ENCODE peak calls at places on chromosomes 3 and 15, in eight cellular contexts. One of them, this sample, is unnamed.

GRCh38 chr3:155617346-155617745 is 127.5 kb downstream of the PLCH1 start:
- DNase-seq in cardiac septum: no peak
- DNase-seq in NCI-H1417: no peak
- DNase-seq in G401: no peak
- DNase-seq in amniotic stem cell: no peak
- DNase-seq in AG08396: no peak
- DNase-seq in CD8-positive, alpha-beta T cell: no peak
- DNase-seq in NCI-H524: no peak
- DNase-seq in this sample: no peak

GRCh38 chr3:66800941-66801545 is 197.1 kb upstream of the KBTBD8 start:
- DNase-seq in cardiac septum: no peak
- DNase-seq in amniotic stem cell: no peak
- DNase-seq in AG08396: no peak
- DNase-seq in G401: no peak
- DNase-seq in NCI-H1417: no peak
- DNase-seq in NCI-H524: no peak
- DNase-seq in CD8-positive, alpha-beta T cell: no peak
- DNase-seq in this sample: no peak

GRCh38 chr3:65521032-65521431 is 517.7 kb downstream of the MAGI1 start:
- DNase-seq in NCI-H524: no peak
- DNase-seq in CD8-positive, alpha-beta T cell: no peak
- DNase-seq in G401: no peak
- DNase-seq in cardiac septum: no peak
- DNase-seq in NCI-H1417: no peak
- DNase-seq in AG08396: no peak
- DNase-seq in amniotic stem cell: no peak
- DNase-seq in this sample: no peak

GRCh38 chr3:195009607-195010006 is 261.4 kb downstream of the XXYLT1 start:
- DNase-seq in NCI-H524: no peak
- DNase-seq in CD8-positive, alpha-beta T cell: no peak
- DNase-seq in AG08396: no peak
- DNase-seq in amniotic stem cell: no peak
- DNase-seq in cardiac septum: peak
- DNase-seq in NCI-H1417: no peak
- DNase-seq in G401: no peak
- DNase-seq in this sample: peak

GRCh38 chr15:70035051-70035718 is 62.5 kb downstream of the TLE3 start:
- DNase-seq in AG08396: no peak
- DNase-seq in amniotic stem cell: no peak
- DNase-seq in NCI-H524: no peak
- DNase-seq in G401: no peak
- DNase-seq in cardiac septum: peak
- DNase-seq in NCI-H1417: no peak
- DNase-seq in CD8-positive, alpha-beta T cell: no peak
- DNase-seq in this sample: peak

GRCh38 chr3:13098192-13098591 is 25.0 kb upstream of the IQSEC1 start:
- DNase-seq in CD8-positive, alpha-beta T cell: no peak
- DNase-seq in amniotic stem cell: no peak
- DNase-seq in NCI-H524: no peak
- DNase-seq in AG08396: no peak
- DNase-seq in NCI-H1417: no peak
- DNase-seq in cardiac septum: no peak
- DNase-seq in G401: no peak
- DNase-seq in this sample: no peak

GRCh38 chr3:155598671-155599070 is 146.2 kb downstream of the PLCH1 start:
- DNase-seq in NCI-H524: no peak
- DNase-seq in AG08396: no peak
- DNase-seq in amniotic stem cell: no peak
- DNase-seq in cardiac septum: no peak
- DNase-seq in CD8-positive, alpha-beta T cell: no peak
- DNase-seq in G401: no peak
- DNase-seq in NCI-H1417: no peak
- DNase-seq in this sample: no peak

GRCh38 chr3:24086597-24087369 is 141.7 kb downstream of the NR1D2 start:
- DNase-seq in amniotic stem cell: no peak
- DNase-seq in NCI-H524: peak
- DNase-seq in AG08396: no peak
- DNase-seq in CD8-positive, alpha-beta T cell: no peak
- DNase-seq in cardiac septum: no peak
- DNase-seq in G401: no peak
- DNase-seq in NCI-H1417: peak
- DNase-seq in this sample: no peak

GRCh38 chr15:74212494-74212893 is 9.9 kb upstream of the STRA6 start:
- DNase-seq in cardiac septum: no peak
- DNase-seq in amniotic stem cell: no peak
- DNase-seq in NCI-H1417: no peak
- DNase-seq in NCI-H524: no peak
- DNase-seq in G401: no peak
- DNase-seq in CD8-positive, alpha-beta T cell: no peak
- DNase-seq in AG08396: no peak
- DNase-seq in this sample: no peak

GRCh38 chr3:111734652-111735051 is 124.4 kb upstream of the PHLDB2 start:
- DNase-seq in NCI-H524: no peak
- DNase-seq in AG08396: no peak
- DNase-seq in NCI-H1417: no peak
- DNase-seq in cardiac septum: no peak
- DNase-seq in G401: no peak
- DNase-seq in amniotic stem cell: no peak
- DNase-seq in CD8-positive, alpha-beta T cell: no peak
- DNase-seq in this sample: no peak

GRCh38 chr15:67897646-67898045 is 57.8 kb upstream of the RNU6-1 start:
- DNase-seq in amniotic stem cell: no peak
- DNase-seq in CD8-positive, alpha-beta T cell: no peak
- DNase-seq in cardiac septum: no peak
- DNase-seq in G401: no peak
- DNase-seq in NCI-H1417: no peak
- DNase-seq in AG08396: no peak
- DNase-seq in NCI-H524: no peak
- DNase-seq in this sample: no peak

GRCh38 chr3:25567390-25567789 is 97.3 kb downstream of the TOP2B start:
- DNase-seq in AG08396: no peak
- DNase-seq in CD8-positive, alpha-beta T cell: no peak
- DNase-seq in G401: no peak
- DNase-seq in amniotic stem cell: no peak
- DNase-seq in NCI-H524: no peak
- DNase-seq in NCI-H1417: no peak
- DNase-seq in cardiac septum: no peak
- DNase-seq in this sample: no peak

GRCh38 chr3:74523811-74524210 is 90.6 kb downstream of the CNTN3 start:
- DNase-seq in G401: no peak
- DNase-seq in AG08396: no peak
- DNase-seq in amniotic stem cell: no peak
- DNase-seq in NCI-H1417: no peak
- DNase-seq in CD8-positive, alpha-beta T cell: no peak
- DNase-seq in NCI-H524: no peak
- DNase-seq in cardiac septum: no peak
- DNase-seq in this sample: no peak

GRCh38 chr3:148173836-148174235 is 523.9 kb upstream of the AGTR1 start:
- DNase-seq in G401: no peak
- DNase-seq in AG08396: no peak
- DNase-seq in amniotic stem cell: no peak
- DNase-seq in cardiac septum: no peak
- DNase-seq in NCI-H524: no peak
- DNase-seq in NCI-H1417: no peak
- DNase-seq in CD8-positive, alpha-beta T cell: no peak
- DNase-seq in this sample: no peak

GRCh38 chr3:132174500-132174899 is 139.7 kb upstream of the CPNE4 start:
- DNase-seq in CD8-positive, alpha-beta T cell: no peak
- DNase-seq in G401: no peak
- DNase-seq in NCI-H524: no peak
- DNase-seq in amniotic stem cell: no peak
- DNase-seq in cardiac septum: no peak
- DNase-seq in AG08396: no peak
- DNase-seq in NCI-H1417: no peak
- DNase-seq in this sample: no peak

GRCh38 chr3:102037209-102037608 is 187.9 kb downstream of the NFKBIZ start:
- DNase-seq in NCI-H1417: no peak
- DNase-seq in CD8-positive, alpha-beta T cell: no peak
- DNase-seq in G401: no peak
- DNase-seq in NCI-H524: no peak
- DNase-seq in AG08396: no peak
- DNase-seq in cardiac septum: no peak
- DNase-seq in amniotic stem cell: no peak
- DNase-seq in this sample: no peak

GRCh38 chr15:36785396-36785795 is 206.0 kb downstream of the CDIN1 start:
- DNase-seq in CD8-positive, alpha-beta T cell: no peak
- DNase-seq in amniotic stem cell: no peak
- DNase-seq in NCI-H1417: no peak
- DNase-seq in NCI-H524: no peak
- DNase-seq in G401: no peak
- DNase-seq in AG08396: no peak
- DNase-seq in cardiac septum: no peak
- DNase-seq in this sample: no peak

GRCh38 chr3:32399030-32399620 is 7.5 kb downstream of the CMTM7 start:
- DNase-seq in NCI-H1417: peak
- DNase-seq in amniotic stem cell: peak
- DNase-seq in AG08396: peak
- DNase-seq in NCI-H524: peak
- DNase-seq in CD8-positive, alpha-beta T cell: peak
- DNase-seq in G401: peak
- DNase-seq in cardiac septum: no peak
- DNase-seq in this sample: no peak

GRCh38 chr3:124887177-124887995 is at the start of gene ITGB5:
- DNase-seq in G401: peak
- DNase-seq in amniotic stem cell: peak
- DNase-seq in cardiac septum: peak
- DNase-seq in NCI-H1417: no peak
- DNase-seq in CD8-positive, alpha-beta T cell: peak
- DNase-seq in NCI-H524: peak
- DNase-seq in AG08396: peak
- DNase-seq in this sample: peak

GRCh38 chr3:40022267-40022827 is 212.9 kb downstream of the MYRIP start:
- DNase-seq in G401: no peak
- DNase-seq in NCI-H524: no peak
- DNase-seq in NCI-H1417: no peak
- DNase-seq in amniotic stem cell: no peak
- DNase-seq in cardiac septum: no peak
- DNase-seq in CD8-positive, alpha-beta T cell: no peak
- DNase-seq in AG08396: no peak
- DNase-seq in this sample: no peak

GRCh38 chr15:88002721-88003120 is 253.8 kb downstream of the NTRK3 start:
- DNase-seq in AG08396: no peak
- DNase-seq in cardiac septum: no peak
- DNase-seq in G401: peak
- DNase-seq in amniotic stem cell: no peak
- DNase-seq in NCI-H1417: no peak
- DNase-seq in NCI-H524: no peak
- DNase-seq in CD8-positive, alpha-beta T cell: no peak
- DNase-seq in this sample: no peak

GRCh38 chr3:146163584-146163983 is 2.6 kb upstream of the PLOD2 start:
- DNase-seq in CD8-positive, alpha-beta T cell: no peak
- DNase-seq in AG08396: peak
- DNase-seq in NCI-H1417: no peak
- DNase-seq in amniotic stem cell: peak
- DNase-seq in NCI-H524: no peak
- DNase-seq in G401: no peak
- DNase-seq in cardiac septum: no peak
- DNase-seq in this sample: no peak

GRCh38 chr3:54951405-54951804 is 23.5 kb upstream of the LRTM1 start:
- DNase-seq in NCI-H524: peak
- DNase-seq in AG08396: peak
- DNase-seq in NCI-H1417: no peak
- DNase-seq in CD8-positive, alpha-beta T cell: no peak
- DNase-seq in amniotic stem cell: peak
- DNase-seq in cardiac septum: peak
- DNase-seq in G401: peak
- DNase-seq in this sample: no peak

GRCh38 chr3:37819591-37819990 is 42.1 kb upstream of the CTDSPL start:
- DNase-seq in CD8-positive, alpha-beta T cell: no peak
- DNase-seq in amniotic stem cell: no peak
- DNase-seq in AG08396: no peak
- DNase-seq in cardiac septum: no peak
- DNase-seq in G401: no peak
- DNase-seq in NCI-H524: no peak
- DNase-seq in NCI-H1417: no peak
- DNase-seq in this sample: no peak

GRCh38 chr3:20340324-20340928 is 154.4 kb upstream of the SGO1 start:
- DNase-seq in CD8-positive, alpha-beta T cell: peak
- DNase-seq in G401: peak
- DNase-seq in NCI-H1417: peak
- DNase-seq in amniotic stem cell: no peak
- DNase-seq in cardiac septum: peak
- DNase-seq in NCI-H524: peak
- DNase-seq in AG08396: peak
- DNase-seq in this sample: no peak

GRCh38 chr3:167116120-167116922 is 263.8 kb downstream of the ZBBX start:
- DNase-seq in G401: no peak
- DNase-seq in cardiac septum: no peak
- DNase-seq in AG08396: no peak
- DNase-seq in amniotic stem cell: no peak
- DNase-seq in NCI-H524: no peak
- DNase-seq in CD8-positive, alpha-beta T cell: no peak
- DNase-seq in NCI-H1417: no peak
- DNase-seq in this sample: peak

GRCh38 chr3:52128118-52128683 is 26.0 kb downstream of the POC1A start:
- DNase-seq in NCI-H1417: no peak
- DNase-seq in G401: no peak
- DNase-seq in NCI-H524: no peak
- DNase-seq in AG08396: peak
- DNase-seq in CD8-positive, alpha-beta T cell: no peak
- DNase-seq in cardiac septum: no peak
- DNase-seq in amniotic stem cell: no peak
- DNase-seq in this sample: no peak

GRCh38 chr3:37905346-37905745 is 43.7 kb downstream of the CTDSPL start:
- DNase-seq in AG08396: no peak
- DNase-seq in amniotic stem cell: no peak
- DNase-seq in NCI-H1417: no peak
- DNase-seq in cardiac septum: no peak
- DNase-seq in CD8-positive, alpha-beta T cell: no peak
- DNase-seq in G401: no peak
- DNase-seq in NCI-H524: no peak
- DNase-seq in this sample: no peak

GRCh38 chr15:72313448-72313840 is 6.5 kb downstream of the CELF6 start:
- DNase-seq in cardiac septum: no peak
- DNase-seq in AG08396: no peak
- DNase-seq in CD8-positive, alpha-beta T cell: no peak
- DNase-seq in NCI-H524: no peak
- DNase-seq in amniotic stem cell: no peak
- DNase-seq in NCI-H1417: no peak
- DNase-seq in G401: no peak
- DNase-seq in this sample: peak

GRCh38 chr3:190697901-190698300 is 164.6 kb downstream of the GMNC start:
- DNase-seq in cardiac septum: no peak
- DNase-seq in CD8-positive, alpha-beta T cell: no peak
- DNase-seq in amniotic stem cell: peak
- DNase-seq in NCI-H1417: no peak
- DNase-seq in NCI-H524: no peak
- DNase-seq in AG08396: peak
- DNase-seq in G401: no peak
- DNase-seq in this sample: no peak

GRCh38 chr15:88394553-88395159 is 72.5 kb downstream of the MRPL46 start:
- DNase-seq in G401: no peak
- DNase-seq in CD8-positive, alpha-beta T cell: no peak
- DNase-seq in NCI-H1417: no peak
- DNase-seq in amniotic stem cell: no peak
- DNase-seq in cardiac septum: no peak
- DNase-seq in NCI-H524: no peak
- DNase-seq in AG08396: no peak
- DNase-seq in this sample: peak

GRCh38 chr15:38991126-38991525 is 426.5 kb upstream of the RASGRP1 start:
- DNase-seq in amniotic stem cell: peak
- DNase-seq in G401: peak
- DNase-seq in NCI-H1417: no peak
- DNase-seq in cardiac septum: no peak
- DNase-seq in AG08396: peak
- DNase-seq in CD8-positive, alpha-beta T cell: no peak
- DNase-seq in NCI-H524: peak
- DNase-seq in this sample: no peak

GRCh38 chr3:127419140-127419539 is 131.3 kb upstream of the PRR20G start:
- DNase-seq in G401: no peak
- DNase-seq in CD8-positive, alpha-beta T cell: no peak
- DNase-seq in NCI-H1417: peak
- DNase-seq in NCI-H524: no peak
- DNase-seq in amniotic stem cell: no peak
- DNase-seq in AG08396: no peak
- DNase-seq in cardiac septum: no peak
- DNase-seq in this sample: no peak

GRCh38 chr15:94674251-94674650 is 442.9 kb downstream of the MCTP2 start:
- DNase-seq in CD8-positive, alpha-beta T cell: no peak
- DNase-seq in G401: peak
- DNase-seq in NCI-H1417: peak
- DNase-seq in NCI-H524: no peak
- DNase-seq in AG08396: peak
- DNase-seq in amniotic stem cell: no peak
- DNase-seq in cardiac septum: no peak
- DNase-seq in this sample: peak